ENCODE peak calls at places on chromosomes 4 and X, in six cellular contexts. C is MCF 10A; P is endothelial cell of umbilical vein; K is posterior vena cava; M is stimulated activated naive CD8-positive, alpha-beta T cell treated with anti-CD3 and anti-CD28 coated beads, Interleukin-15, amount 100 ng/mL, for 72 hours; Z is NCI-H2171 treated with DMSO at 0.1 percent for 48 hours. E is an unnamed sample.

GRCh38 chr4:1399508-1400190 is 6.6 kb downstream of the NKX1-1 start:
- DNase-seq in Z (no peak), C (no peak), K (peak; percentile 40), P (no peak), M (no peak), E (no peak)

GRCh38 chrX:17403231-17403691 is 28.3 kb downstream of the NHS start:
- DNase-seq in M (no peak), C (no peak), Z (no peak), P (no peak), K (no peak), E (peak; percentile 76)

GRCh38 chrX:119150163-119151135 is 22.8 kb upstream of the KIAA1210 start:
- DNase-seq in M (no peak), P (no peak), K (no peak), C (no peak), Z (no peak), E (no peak)

GRCh38 chrX:131288738-131289511 is at the start of gene IGSF1:
- DNase-seq in Z (peak; percentile 45), C (peak; percentile 21), P (no peak), K (no peak), M (no peak), E (peak; percentile 18)

GRCh38 chr4:153758688-153759406 is 977 bp downstream of the RNF175 start:
- DNase-seq in M (no peak), K (no peak), P (no peak), C (no peak), Z (no peak), E (no peak)

GRCh38 chr4:25953740-25954139 is 39.7 kb downstream of the SMIM20 start:
- DNase-seq in M (no peak), Z (peak; percentile 53), P (no peak), K (no peak), C (peak; percentile 50), E (peak; percentile 36)

GRCh38 chr4:151443247-151443646 is 34.3 kb downstream of the FHIP1A start:
- DNase-seq in P (no peak), K (no peak), C (no peak), M (no peak), Z (no peak), E (no peak)

GRCh38 chr4:182307746-182308145 is 64.5 kb downstream of the TENM3 start:
- DNase-seq in K (no peak), C (peak; percentile 97), M (no peak), Z (no peak), P (no peak), E (peak; percentile 95)

GRCh38 chrX:84336646-84337045 is 148.6 kb upstream of the RPS6KA6 start:
- DNase-seq in C (no peak), K (no peak), Z (no peak), M (no peak), P (no peak), E (no peak)

GRCh38 chr4:92636038-92636825 is 332.5 kb downstream of the GRID2 start:
- DNase-seq in Z (peak; percentile 70), M (no peak), C (no peak), P (no peak), K (no peak), E (no peak)

GRCh38 chr4:170259631-170260153 is 169.9 kb upstream of the AADAT start:
- DNase-seq in C (peak; percentile 98), P (peak; percentile 34), M (peak; percentile 42), K (no peak), Z (peak; percentile 71), E (peak; percentile 89)

GRCh38 chr4:61604054-61604453 is 403.9 kb downstream of the ADGRL3 start:
- DNase-seq in Z (no peak), C (no peak), P (no peak), M (no peak), K (no peak), E (no peak)

GRCh38 chr4:72107456-72107855 is 75.7 kb downstream of the NPFFR2 start:
- DNase-seq in M (no peak), C (peak; percentile 8), Z (no peak), K (no peak), P (no peak), E (peak; percentile 27)

GRCh38 chr4:31613946-31614623 is 893.9 kb downstream of the PCDH7 start:
- DNase-seq in P (no peak), C (no peak), M (no peak), Z (peak; percentile 44), K (no peak), E (peak; percentile 72)

GRCh38 chr4:37682701-37683401 is 3.3 kb downstream of the RELL1 start:
- DNase-seq in K (no peak), C (peak; percentile 24), P (peak; percentile 44), M (no peak), Z (no peak), E (peak; percentile 40)

GRCh38 chr4:47830263-47831025 is 7.4 kb downstream of the CORIN start:
- DNase-seq in C (no peak), M (no peak), K (no peak), Z (no peak), P (no peak), E (peak; percentile 55)

GRCh38 chrX:136250191-136251041 is 784 bp downstream of the MAP7D3 start:
- DNase-seq in Z (no peak), M (peak; percentile 7), P (peak; percentile 41), C (no peak), K (no peak), E (peak; percentile 8)

GRCh38 chr4:24137963-24138601 is 248.2 kb upstream of the PPARGC1A start:
- DNase-seq in P (no peak), M (no peak), C (peak; percentile 16), Z (no peak), K (no peak), E (peak; percentile 81)

GRCh38 chr4:3145251-3145908 is 70.9 kb downstream of the HTT start:
- DNase-seq in P (peak; percentile 25), M (no peak), Z (no peak), K (no peak), C (no peak), E (peak; percentile 17)

GRCh38 chr4:40621592-40622512 is 7.8 kb downstream of the RBM47 start:
- DNase-seq in P (no peak), Z (no peak), C (peak; percentile 98), M (no peak), K (peak; percentile 93), E (peak; percentile 100)

GRCh38 chr4:38314663-38315062 is 349.3 kb upstream of the KLF3 start:
- DNase-seq in P (no peak), K (no peak), M (no peak), Z (no peak), C (peak; percentile 87), E (peak; percentile 51)

GRCh38 chr4:24076811-24077210 is 187.0 kb upstream of the PPARGC1A start:
- DNase-seq in Z (no peak), P (no peak), K (no peak), C (no peak), M (no peak), E (peak; percentile 36)

GRCh38 chr4:114028071-114028470 is 48.6 kb upstream of the ARSJ start:
- DNase-seq in K (no peak), Z (peak; percentile 27), P (peak; percentile 92), M (no peak), C (peak; percentile 57), E (peak; percentile 28)

GRCh38 chrX:97402903-97403302 is 519.2 kb downstream of the RPA4 start:
- DNase-seq in Z (no peak), P (no peak), K (no peak), M (no peak), C (no peak), E (no peak)

GRCh38 chr4:19455850-19456602 is 795.7 kb upstream of the SLIT2 start:
- DNase-seq in Z (no peak), C (no peak), P (no peak), K (no peak), M (no peak), E (no peak)

GRCh38 chrX:77436682-77437081 is 10.5 kb upstream of the FGF16 start:
- DNase-seq in Z (no peak), K (no peak), P (no peak), M (no peak), C (no peak), E (no peak)

GRCh38 chrX:27321632-27322031 is 141.5 kb downstream of the PPP4R3C start:
- DNase-seq in C (no peak), Z (no peak), M (no peak), P (no peak), K (no peak), E (no peak)

GRCh38 chr4:41067369-41067768 is 147.0 kb downstream of the APBB2 start:
- DNase-seq in P (no peak), K (no peak), C (no peak), M (no peak), Z (no peak), E (no peak)

GRCh38 chr4:76874176-76874575 is 23.8 kb downstream of the SOWAHB start:
- DNase-seq in M (no peak), K (no peak), Z (no peak), C (no peak), P (no peak), E (no peak)

GRCh38 chr4:3779509-3779908 is 13.3 kb downstream of the ADRA2C start:
- DNase-seq in K (no peak), C (no peak), P (no peak), M (no peak), Z (no peak), E (no peak)

GRCh38 chr4:94038195-94038594 is 169.5 kb upstream of the SMARCAD1 start:
- DNase-seq in P (no peak), C (peak; percentile 19), M (no peak), Z (peak; percentile 76), K (no peak), E (no peak)

GRCh38 chrX:134256684-134257083 is 19.7 kb downstream of the CCDC160 start:
- DNase-seq in C (no peak), Z (no peak), M (no peak), P (no peak), K (no peak), E (no peak)

GRCh38 chrX:26026179-26026578 is 112.0 kb upstream of the MAGEB18 start:
- DNase-seq in C (peak; percentile 3), Z (no peak), M (no peak), P (no peak), K (no peak), E (no peak)

GRCh38 chrX:46863072-46863471 is 26.2 kb downstream of the RP2 start:
- DNase-seq in M (no peak), C (no peak), P (no peak), K (no peak), Z (no peak), E (no peak)

E was measured in renal cortical epithelial cell.